ENCODE peak calls at places on chromosomes 3 and 15, in four cellular contexts. D is GM23248, W is MM.1S, X is OCI-LY7. O is an unnamed sample.

GRCh38 chr15:69275933-69276565 is 22.7 kb upstream of the PAQR5 start:
- DNase-seq in W (no peak), D (no peak), X (no peak), O (no peak)

GRCh38 chr3:55467099-55467498 is 20.0 kb downstream of the WNT5A start:
- DNase-seq in W (no peak), X (no peak), D (peak; percentile 77), O (no peak)

GRCh38 chr3:178672263-178672662 is 136.0 kb downstream of the KCNMB2 start:
- DNase-seq in W (no peak), X (no peak), D (peak; percentile 13), O (no peak)

GRCh38 chr15:94174399-94174802 is 57.0 kb upstream of the MCTP2 start:
- DNase-seq in X (peak; percentile 25), W (no peak), D (peak; percentile 69), O (peak; percentile 75)

GRCh38 chr3:141456328-141456689 is 30.5 kb upstream of the RASA2 start:
- DNase-seq in W (peak; percentile 63), X (no peak), D (peak; percentile 99), O (no peak)

GRCh38 chr3:21551019-21551418 is 200.0 kb downstream of the ZNF385D start:
- DNase-seq in W (no peak), X (no peak), D (peak; percentile 24), O (peak; percentile 38)

GRCh38 chr3:21390136-21390535 is 360.9 kb downstream of the ZNF385D start:
- DNase-seq in W (no peak), X (no peak), D (peak; percentile 95), O (peak; percentile 21)

GRCh38 chr15:34370643-34371042 is 3.6 kb upstream of the LPCAT4 start:
- DNase-seq in D (no peak), W (no peak), X (no peak), O (no peak)

GRCh38 chr15:52503788-52504496 is 24.7 kb downstream of the MYO5A start:
- DNase-seq in X (peak; percentile 92), W (peak; percentile 76), D (peak; percentile 84), O (peak; percentile 21)

GRCh38 chr15:51970132-51970817 is 1.3 kb downstream of the LEO1 start:
- DNase-seq in X (no peak), W (no peak), D (peak; percentile 10), O (no peak)

GRCh38 chr3:46440531-46441294 is 24.0 kb downstream of the LTF start:
- DNase-seq in X (no peak), D (no peak), W (peak; percentile 87), O (no peak)

GRCh38 chr3:10945683-10946287 is 46.8 kb upstream of the SLC6A1 start:
- DNase-seq in W (peak; percentile 32), X (peak; percentile 71), D (peak; percentile 59), O (peak; percentile 77)

GRCh38 chr3:60531759-60532158 is 719.5 kb downstream of the FHIT start:
- DNase-seq in X (no peak), W (no peak), D (no peak), O (no peak)

DNA sequence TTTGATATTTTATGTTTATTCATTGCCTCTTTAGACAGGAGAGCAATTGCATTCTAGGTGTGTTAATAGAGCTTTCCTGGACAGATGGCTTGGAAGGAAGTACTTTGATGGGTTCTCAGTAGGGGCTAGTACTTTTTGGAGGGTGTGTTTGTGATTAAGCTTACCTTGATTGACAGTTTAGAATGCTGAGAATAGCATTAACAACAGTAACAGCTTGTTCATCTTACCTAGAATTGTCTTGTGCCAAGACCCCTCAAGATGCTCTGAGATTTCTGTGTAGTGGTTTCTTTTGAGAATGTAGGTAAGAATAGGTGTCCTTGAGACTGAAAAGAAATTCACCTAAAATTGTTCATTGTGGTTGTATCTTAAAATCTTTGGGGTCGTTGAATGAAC is 6.2 kb downstream of the USP3 start:
- DNase-seq in W (no peak), D (no peak), X (no peak), O (no peak)
- H3K4me1 ChIP-seq in W (peaks cover 44% of the 10 kb centered on the region), D (peaks cover 51% of the 10 kb centered on the region), X (peaks cover 65% of the 10 kb centered on the region), O (peaks cover 77% of the 10 kb centered on the region)

GRCh38 chr15:66846031-66846430 is 144.0 kb downstream of the SMAD6 start:
- DNase-seq in W (no peak), D (no peak), X (no peak), O (no peak)

GRCh38 chr15:66844041-66844746 is 142.2 kb downstream of the SMAD6 start:
- DNase-seq in D (no peak), X (no peak), W (no peak), O (no peak)

GRCh38 chr15:66844747-66845145 is 142.7 kb downstream of the SMAD6 start:
- DNase-seq in X (no peak), D (no peak), W (no peak), O (no peak)

GRCh38 chr15:66846811-66847210 is 144.8 kb downstream of the SMAD6 start:
- DNase-seq in W (no peak), D (no peak), X (no peak), O (no peak)

GRCh38 chr15:66845266-66845785 is 143.3 kb downstream of the SMAD6 start:
- DNase-seq in X (no peak), D (no peak), W (no peak), O (no peak)
- H3K27ac ChIP-seq in X (no peak overlapping the region), D (no peak overlapping the region), W (no peak overlapping the region), O (no peak overlapping the region)

DNA sequence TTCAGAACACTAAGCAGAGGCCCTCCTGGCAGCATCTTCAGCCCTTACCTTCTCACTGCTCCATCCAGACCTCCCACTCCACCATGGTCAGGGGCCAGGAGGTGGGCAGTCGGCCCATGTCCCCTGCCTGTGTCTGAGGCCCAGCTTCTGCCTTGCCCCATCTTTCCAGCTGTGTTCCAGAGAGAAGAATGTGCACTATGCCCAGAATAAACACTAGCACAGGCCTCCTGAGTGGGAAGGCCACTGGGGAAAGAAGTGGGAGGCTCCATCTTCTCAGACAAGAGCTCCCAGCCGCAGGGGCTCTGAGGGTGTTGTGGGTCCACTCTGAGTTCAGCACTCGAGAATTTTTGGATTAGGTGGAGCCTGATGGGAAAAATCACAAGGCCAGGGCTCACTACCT is 44.5 kb downstream of the ADCY5 start:
- DNase-seq in D (no peak), X (no peak), W (no peak), O (no peak)
- TF ChIP-seq EZH2phosphoT487 in D (no peak), X (no peak), W (no peak), O (no peak)

GRCh38 chr3:32844322-32844654 is 26.5 kb downstream of the TRIM71 start:
- DNase-seq in W (no peak), D (no peak), X (no peak), O (no peak)

GRCh38 chr3:32843504-32844321 is 25.9 kb downstream of the TRIM71 start:
- DNase-seq in W (no peak), X (no peak), D (no peak), O (no peak)

GRCh38 chr3:32841875-32842505 is 24.2 kb downstream of the TRIM71 start:
- DNase-seq in W (no peak), X (no peak), D (no peak), O (peak; percentile 84)

GRCh38 chr3:32842531-32842931 is 24.7 kb downstream of the TRIM71 start:
- DNase-seq in D (no peak), W (peak; percentile 51), X (peak; percentile 12), O (peak; percentile 11)

GRCh38 chr3:32842987-32843386 is 25.2 kb downstream of the TRIM71 start:
- DNase-seq in X (no peak), D (no peak), W (no peak), O (no peak)
- H3K4me1 ChIP-seq in X (peaks cover 10% of the 10 kb centered on the region), D (no peaks in the 10 kb centered on the region), W (peaks cover 16% of the 10 kb centered on the region), O (peaks cover 27% of the 10 kb centered on the region)

DNA sequence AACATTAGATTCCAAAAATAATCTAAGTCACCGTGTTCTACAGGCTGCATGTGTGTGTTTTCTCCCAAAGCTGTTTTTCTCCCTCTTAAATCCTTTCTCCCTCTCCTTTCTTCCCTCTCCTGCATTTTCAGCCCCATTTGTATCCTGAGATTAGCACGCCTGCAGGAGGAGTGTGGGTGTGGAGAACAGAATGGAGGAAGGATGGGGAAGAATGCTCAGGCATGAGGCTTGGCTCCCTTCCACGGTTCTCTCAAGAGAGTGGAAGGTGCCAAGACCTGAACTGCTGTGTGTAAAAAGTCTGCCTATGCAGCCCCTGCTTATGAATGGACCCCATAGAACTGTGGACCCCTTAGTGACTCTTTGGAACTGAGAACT is 285.6 kb upstream of the ROPN1 start:
- DNase-seq in X (no peak), D (peak; percentile 41), W (no peak), O (no peak)
- H3K27ac ChIP-seq in X (no peak overlapping the region), D (no peak overlapping the region), W (no peak overlapping the region), O (no peak overlapping the region)